ENCODE peak calls at places on chromosome 19, in seven cellular contexts. One of them, this sample, is unnamed.

GRCh38 chr19:10120538-10121198 is 969 bp upstream of the EIF3G start:
- DNase-seq in Calu3: no peak
- DNase-seq in tibial artery: no peak
- DNase-seq in chondrocyte: no peak
- DNase-seq in body of pancreas: no peak
- DNase-seq in CD8-positive, alpha-beta T cell: no peak
- DNase-seq in mesothelial cell of epicardium: no peak
- DNase-seq in this sample: no peak

GRCh38 chr19:54248016-54248601 is 5.5 kb upstream of the LILRA6 start:
- DNase-seq in tibial artery: peak; percentile 73
- DNase-seq in chondrocyte: no peak
- DNase-seq in body of pancreas: no peak
- DNase-seq in Calu3: no peak
- DNase-seq in mesothelial cell of epicardium: no peak
- DNase-seq in CD8-positive, alpha-beta T cell: no peak
- DNase-seq in this sample: no peak

GRCh38 chr19:32889137-32889934 is 19.8 kb upstream of the SLC7A9 start:
- DNase-seq in Calu3: no peak
- DNase-seq in CD8-positive, alpha-beta T cell: no peak
- DNase-seq in mesothelial cell of epicardium: no peak
- DNase-seq in tibial artery: no peak
- DNase-seq in body of pancreas: no peak
- DNase-seq in chondrocyte: no peak
- DNase-seq in this sample: no peak

GRCh38 chr19:843180-843835 is 2.5 kb downstream of the PRTN3 start:
- DNase-seq in chondrocyte: no peak
- DNase-seq in Calu3: peak; percentile 40
- DNase-seq in body of pancreas: no peak
- DNase-seq in mesothelial cell of epicardium: no peak
- DNase-seq in tibial artery: no peak
- DNase-seq in CD8-positive, alpha-beta T cell: no peak
- DNase-seq in this sample: no peak

GRCh38 chr19:1079566-1080111 is 12.7 kb downstream of the ARHGAP45 start:
- DNase-seq in CD8-positive, alpha-beta T cell: no peak
- DNase-seq in tibial artery: no peak
- DNase-seq in chondrocyte: peak; percentile 90
- DNase-seq in body of pancreas: no peak
- DNase-seq in Calu3: no peak
- DNase-seq in mesothelial cell of epicardium: no peak
- DNase-seq in this sample: no peak

GRCh38 chr19:7904074-7905020 is 670 bp downstream of the MAP2K7 start:
- DNase-seq in Calu3: no peak
- DNase-seq in mesothelial cell of epicardium: no peak
- DNase-seq in tibial artery: peak; percentile 81
- DNase-seq in chondrocyte: no peak
- DNase-seq in CD8-positive, alpha-beta T cell: peak; percentile 67
- DNase-seq in body of pancreas: peak; percentile 60
- DNase-seq in this sample: peak; percentile 87

GRCh38 chr19:39053276-39054090 is 21.1 kb upstream of the FBXO27 start:
- DNase-seq in mesothelial cell of epicardium: no peak
- DNase-seq in tibial artery: no peak
- DNase-seq in body of pancreas: no peak
- DNase-seq in chondrocyte: peak; percentile 71
- DNase-seq in CD8-positive, alpha-beta T cell: no peak
- DNase-seq in Calu3: peak; percentile 50
- DNase-seq in this sample: no peak

GRCh38 chr19:31118926-31119325 is 230.3 kb downstream of the TSHZ3 start:
- DNase-seq in tibial artery: no peak
- DNase-seq in chondrocyte: no peak
- DNase-seq in Calu3: no peak
- DNase-seq in CD8-positive, alpha-beta T cell: no peak
- DNase-seq in body of pancreas: no peak
- DNase-seq in mesothelial cell of epicardium: no peak
- DNase-seq in this sample: no peak

GRCh38 chr19:10848208-10848843 is at the start of gene C19orf38:
- DNase-seq in body of pancreas: no peak
- DNase-seq in CD8-positive, alpha-beta T cell: no peak
- DNase-seq in mesothelial cell of epicardium: no peak
- DNase-seq in tibial artery: no peak
- DNase-seq in chondrocyte: no peak
- DNase-seq in Calu3: no peak
- DNase-seq in this sample: peak; percentile 52

GRCh38 chr19:47377208-47377701 is 28.1 kb downstream of the DHX34 start:
- DNase-seq in mesothelial cell of epicardium: no peak
- DNase-seq in CD8-positive, alpha-beta T cell: no peak
- DNase-seq in chondrocyte: no peak
- DNase-seq in body of pancreas: peak; percentile 24
- DNase-seq in Calu3: no peak
- DNase-seq in tibial artery: no peak
- DNase-seq in this sample: no peak

DNA sequence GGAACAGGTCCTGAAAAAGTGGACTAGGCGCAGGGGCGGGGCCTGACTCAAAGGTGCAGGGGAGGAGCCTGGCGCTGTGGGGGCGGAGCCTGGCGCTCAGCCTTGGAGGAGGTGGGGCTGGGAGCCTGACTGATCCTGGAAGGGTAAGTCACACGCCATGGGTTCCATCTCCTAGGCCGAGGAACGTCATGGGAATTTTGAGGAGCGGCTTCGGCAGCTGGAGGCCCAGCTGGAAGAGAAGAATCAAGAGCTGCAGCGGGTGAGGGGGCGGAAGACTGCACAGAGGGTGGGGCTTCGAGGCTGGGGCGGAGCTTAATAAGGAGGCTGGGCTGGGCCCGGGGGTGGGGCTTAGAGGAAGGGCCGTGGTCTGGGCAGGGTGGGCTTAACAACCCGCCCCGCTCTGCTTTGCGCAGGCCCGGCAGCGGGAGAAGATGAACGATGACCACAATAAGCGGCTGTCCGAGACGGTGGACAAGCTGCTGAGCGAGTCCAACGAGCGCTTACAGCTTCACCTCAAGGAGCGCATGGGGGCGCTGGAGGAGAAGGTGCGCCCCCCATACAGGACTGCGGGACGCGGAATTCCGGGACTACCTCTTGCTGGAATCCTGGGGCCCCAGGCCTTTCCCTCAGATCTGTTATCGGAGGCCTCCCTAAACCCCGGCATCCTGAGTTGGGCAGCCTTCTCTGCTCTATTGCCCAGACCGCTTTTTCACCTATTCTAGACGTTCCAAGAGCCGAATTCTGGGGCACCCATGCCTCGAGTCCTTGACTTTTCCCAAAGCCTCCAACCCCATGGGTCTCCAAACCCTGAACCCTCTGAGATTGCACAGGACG is 14.5 kb downstream of the PPFIA3 start:
- DNase-seq in body of pancreas: peak; percentile 75
- DNase-seq in tibial artery: no peak
- DNase-seq in chondrocyte: no peak
- DNase-seq in CD8-positive, alpha-beta T cell: no peak
- DNase-seq in Calu3: peak; percentile 60
- DNase-seq in mesothelial cell of epicardium: no peak
- DNase-seq in this sample: peak; percentile 70
- TF ChIP-seq CTCF in body of pancreas: no peak
- TF ChIP-seq CTCF in tibial artery: no peak
- TF ChIP-seq CTCF in chondrocyte: no peak
- TF ChIP-seq CTCF in CD8-positive, alpha-beta T cell: no peak
- TF ChIP-seq CTCF in Calu3: no peak
- TF ChIP-seq CTCF in mesothelial cell of epicardium: no peak
- TF ChIP-seq CTCF in this sample: no peak

DNA sequence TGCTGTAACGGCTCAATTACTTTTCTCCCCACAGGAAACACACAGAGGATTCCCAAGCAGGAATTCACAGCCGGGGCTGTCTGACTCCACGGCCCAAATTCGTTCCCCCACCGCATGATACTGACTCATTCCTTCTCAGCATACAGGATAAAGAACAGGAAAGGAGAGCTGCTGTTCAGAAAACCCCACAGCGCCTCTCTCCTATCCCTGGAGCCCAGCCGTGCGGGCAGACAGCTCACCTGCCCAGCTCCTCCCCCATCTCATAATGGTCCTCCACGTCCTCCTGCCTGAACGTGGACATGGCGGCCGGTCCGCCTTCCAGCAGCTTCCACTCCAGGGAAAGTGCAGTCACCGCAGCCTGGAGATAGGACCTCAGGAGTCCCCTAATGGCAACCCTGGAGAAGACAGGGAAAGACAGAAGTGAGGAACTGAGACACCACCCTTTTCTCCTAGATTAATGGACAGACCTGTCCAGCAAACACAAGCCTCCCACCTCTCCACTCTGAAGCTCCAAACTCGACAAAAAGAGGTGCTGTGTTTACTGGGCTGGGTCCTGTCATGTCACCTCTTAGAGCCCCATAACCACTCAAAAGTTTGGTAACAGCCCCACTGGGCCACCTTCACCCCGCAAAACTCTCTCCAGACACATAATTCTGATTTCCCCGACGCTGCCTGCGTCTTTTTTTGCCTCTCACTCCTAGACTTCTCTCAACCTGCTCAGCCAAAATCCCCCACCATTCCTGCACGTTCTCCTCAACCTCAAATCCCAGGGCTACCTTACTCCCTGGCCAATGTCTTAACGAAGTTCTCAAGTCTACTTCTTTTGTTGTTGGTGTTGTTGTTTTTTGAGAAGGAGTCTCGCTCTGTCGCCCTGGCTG is 1.2 kb downstream of the DAPK3 start:
- DNase-seq in body of pancreas: no peak
- DNase-seq in mesothelial cell of epicardium: peak; percentile 58
- DNase-seq in chondrocyte: no peak
- DNase-seq in tibial artery: peak; percentile 82
- DNase-seq in CD8-positive, alpha-beta T cell: no peak
- DNase-seq in Calu3: peak; percentile 38
- DNase-seq in this sample: no peak
- TF ChIP-seq CTCF in body of pancreas: no peak
- TF ChIP-seq CTCF in mesothelial cell of epicardium: no peak
- TF ChIP-seq CTCF in chondrocyte: peak; percentile 66
- TF ChIP-seq CTCF in tibial artery: peak; percentile 24
- TF ChIP-seq CTCF in CD8-positive, alpha-beta T cell: no peak
- TF ChIP-seq CTCF in Calu3: no peak
- TF ChIP-seq CTCF in this sample: no peak

GRCh38 chr19:56748443-56748842 is 76.9 kb upstream of the ZNF835 start:
- DNase-seq in body of pancreas: peak; percentile 18
- DNase-seq in CD8-positive, alpha-beta T cell: no peak
- DNase-seq in Calu3: no peak
- DNase-seq in chondrocyte: no peak
- DNase-seq in tibial artery: no peak
- DNase-seq in mesothelial cell of epicardium: no peak
- DNase-seq in this sample: no peak
- TF ChIP-seq CTCF in body of pancreas: no peak
- TF ChIP-seq CTCF in CD8-positive, alpha-beta T cell: no peak
- TF ChIP-seq CTCF in Calu3: no peak
- TF ChIP-seq CTCF in chondrocyte: peak; percentile 25
- TF ChIP-seq CTCF in tibial artery: peak; percentile 27
- TF ChIP-seq CTCF in mesothelial cell of epicardium: no peak
- TF ChIP-seq CTCF in this sample: peak; percentile 26

DNA sequence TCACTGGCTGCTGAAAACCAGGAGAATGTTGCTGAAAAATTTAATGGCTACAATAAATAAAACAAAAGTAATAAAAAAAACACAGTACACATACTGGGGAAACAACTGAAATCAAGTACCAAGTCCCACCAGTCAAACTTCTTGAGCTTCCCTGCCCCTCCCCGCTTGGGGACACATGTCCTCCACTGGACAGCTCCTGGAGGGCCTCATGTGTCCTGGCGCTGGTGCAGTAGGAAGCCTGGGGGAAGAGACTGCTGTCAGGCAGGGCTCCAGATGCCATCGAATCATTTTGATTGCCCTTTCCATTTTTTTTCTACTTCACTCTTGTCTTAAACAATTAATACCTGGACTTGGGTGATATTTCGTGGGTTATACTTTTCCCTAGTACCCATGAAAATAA is 26.6 kb upstream of the SLC35E1 start:
- DNase-seq in mesothelial cell of epicardium: no peak
- DNase-seq in tibial artery: no peak
- DNase-seq in Calu3: no peak
- DNase-seq in CD8-positive, alpha-beta T cell: no peak
- DNase-seq in body of pancreas: no peak
- DNase-seq in chondrocyte: no peak
- DNase-seq in this sample: no peak
- TF ChIP-seq CTCF in mesothelial cell of epicardium: no peak
- TF ChIP-seq CTCF in tibial artery: no peak
- TF ChIP-seq CTCF in Calu3: no peak
- TF ChIP-seq CTCF in CD8-positive, alpha-beta T cell: no peak
- TF ChIP-seq CTCF in body of pancreas: no peak
- TF ChIP-seq CTCF in chondrocyte: no peak
- TF ChIP-seq CTCF in this sample: no peak

GRCh38 chr19:34664870-34665269 is 12.1 kb downstream of the SCGB2B2 start:
- DNase-seq in tibial artery: no peak
- DNase-seq in chondrocyte: no peak
- DNase-seq in CD8-positive, alpha-beta T cell: no peak
- DNase-seq in mesothelial cell of epicardium: no peak
- DNase-seq in Calu3: no peak
- DNase-seq in body of pancreas: no peak
- DNase-seq in this sample: no peak

GRCh38 chr19:34661357-34661756 is 15.6 kb downstream of the SCGB2B2 start:
- DNase-seq in CD8-positive, alpha-beta T cell: no peak
- DNase-seq in body of pancreas: peak; percentile 41
- DNase-seq in chondrocyte: no peak
- DNase-seq in Calu3: no peak
- DNase-seq in tibial artery: no peak
- DNase-seq in mesothelial cell of epicardium: no peak
- DNase-seq in this sample: no peak

GRCh38 chr19:34664168-34664567 is 12.8 kb downstream of the SCGB2B2 start:
- DNase-seq in mesothelial cell of epicardium: no peak
- DNase-seq in body of pancreas: no peak
- DNase-seq in Calu3: no peak
- DNase-seq in CD8-positive, alpha-beta T cell: no peak
- DNase-seq in tibial artery: no peak
- DNase-seq in chondrocyte: no peak
- DNase-seq in this sample: no peak

GRCh38 chr19:34666200-34666957 is 10.6 kb downstream of the SCGB2B2 start:
- DNase-seq in Calu3: no peak
- DNase-seq in mesothelial cell of epicardium: no peak
- DNase-seq in tibial artery: no peak
- DNase-seq in body of pancreas: no peak
- DNase-seq in chondrocyte: no peak
- DNase-seq in CD8-positive, alpha-beta T cell: no peak
- DNase-seq in this sample: no peak

DNA sequence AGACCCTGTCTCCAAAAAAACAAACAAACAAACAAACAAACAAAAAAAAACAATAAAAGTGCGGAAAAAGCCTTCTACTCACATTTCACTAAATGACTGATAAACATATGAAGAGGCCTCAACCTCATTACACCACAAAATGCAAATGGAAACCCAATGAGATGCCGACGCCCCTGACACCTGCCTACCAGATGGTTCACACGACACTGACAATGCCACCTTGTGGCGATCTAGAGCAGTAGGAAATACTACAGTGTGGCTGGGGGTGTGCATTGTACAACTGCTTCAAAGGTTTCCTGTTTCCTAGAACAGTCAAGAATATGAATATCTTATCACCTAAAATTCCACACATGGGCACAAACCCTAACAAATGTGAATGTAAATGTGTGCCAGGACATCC is 14.0 kb downstream of the SCGB2B2 start:
- DNase-seq in tibial artery: no peak
- DNase-seq in CD8-positive, alpha-beta T cell: no peak
- DNase-seq in body of pancreas: peak; percentile 38
- DNase-seq in Calu3: peak; percentile 45
- DNase-seq in mesothelial cell of epicardium: no peak
- DNase-seq in chondrocyte: no peak
- DNase-seq in this sample: peak; percentile 44
- TF ChIP-seq CTCF in tibial artery: no peak
- TF ChIP-seq CTCF in CD8-positive, alpha-beta T cell: peak; percentile 67
- TF ChIP-seq CTCF in body of pancreas: no peak
- TF ChIP-seq CTCF in Calu3: peak; percentile 62
- TF ChIP-seq CTCF in mesothelial cell of epicardium: no peak
- TF ChIP-seq CTCF in chondrocyte: peak; percentile 38
- TF ChIP-seq CTCF in this sample: peak; percentile 62